ENCODE peak calls at places on chromosomes 16 and 17, in six cellular contexts. F, H, O, A, Y and M are unnamed samples.
A peak's percentile ranks its signal among the peaks of the same experiment; 100 is the strongest.

GRCh38 chr17:58679263-58680037 is 12.4 kb downstream of the TEX14 start:
- DNase-seq in F (peak; percentile 71), H (peak; percentile 86), O (peak; percentile 52), A (peak; percentile 63), Y (peak; percentile 78), M (peak; percentile 89)

GRCh38 chr17:28792877-28793666 is 49.3 kb downstream of the TRAF4 start:
- DNase-seq in F (peak; percentile 16), H (peak; percentile 27), O (peak; percentile 32), A (peak; percentile 17), Y (no peak), M (no peak)

GRCh38 chr17:57735230-57735629 is 9.9 kb downstream of the CCDC182 start:
- DNase-seq in F (no peak), H (no peak), O (no peak), A (no peak), Y (no peak), M (no peak)

GRCh38 chr17:47703191-47703591 is 9.2 kb downstream of the TBKBP1 start:
- DNase-seq in F (no peak), H (no peak), O (no peak), A (no peak), Y (no peak), M (no peak)

GRCh38 chr16:64417711-64418227 is 704.1 kb downstream of the CDH11 start:
- DNase-seq in F (no peak), H (no peak), O (peak; percentile 41), A (no peak), Y (no peak), M (no peak)

GRCh38 chr16:75070055-75070841 is 46.3 kb downstream of the LDHD start:
- DNase-seq in F (no peak), H (peak; percentile 35), O (no peak), A (peak; percentile 39), Y (peak; percentile 98), M (no peak)

GRCh38 chr16:79632289-79632688 is 31.8 kb upstream of the MAF start:
- DNase-seq in F (no peak), H (peak; percentile 19), O (no peak), A (no peak), Y (no peak), M (no peak)

GRCh38 chr16:76729525-76729924 is 452.3 kb downstream of the CNTNAP4 start:
- DNase-seq in F (peak; percentile 7), H (no peak), O (no peak), A (no peak), Y (no peak), M (no peak)

GRCh38 chr17:45316271-45317112 is at the start of gene MAP3K14:
- DNase-seq in F (peak; percentile 56), H (peak; percentile 71), O (peak; percentile 64), A (no peak), Y (peak; percentile 68), M (no peak)

GRCh38 chr17:49514374-49514738 is 19.3 kb downstream of the NGFR start:
- DNase-seq in F (peak; percentile 46), H (no peak), O (no peak), A (peak; percentile 57), Y (peak; percentile 67), M (no peak)

GRCh38 chr16:10949424-10949970 is 5.1 kb downstream of the CLEC16A start:
- DNase-seq in F (no peak), H (peak; percentile 42), O (no peak), A (no peak), Y (no peak), M (peak; percentile 91)

GRCh38 chr17:50337956-50338355 is 8.0 kb upstream of the XYLT2 start:
- DNase-seq in F (no peak), H (no peak), O (peak; percentile 15), A (no peak), Y (no peak), M (no peak)

GRCh38 chr17:45895969-45896793 is 1.8 kb downstream of the MAPT start:
- DNase-seq in F (no peak), H (peak; percentile 45), O (no peak), A (no peak), Y (no peak), M (no peak)

GRCh38 chr17:39979865-39980401 is 674 bp upstream of the PSMD3 start:
- DNase-seq in F (no peak), H (peak; percentile 48), O (peak; percentile 19), A (peak; percentile 82), Y (peak; percentile 48), M (no peak)
- TF ChIP-seq BHLHE40 in F (no peak), H (no peak), O (no peak), A (no peak), Y (no peak), M (no peak)

GRCh38 chr16:28321700-28322411 is 29.5 kb downstream of the SBK1 start:
- DNase-seq in F (peak; percentile 67), H (peak; percentile 38), O (peak; percentile 9), A (peak; percentile 61), Y (peak; percentile 32), M (no peak)
- TF ChIP-seq BHLHE40 in F (no peak), H (no peak), O (no peak), A (no peak), Y (no peak), M (no peak)

GRCh38 chr16:82638095-82638798 is 11.5 kb downstream of the CDH13 start:
- DNase-seq in F (no peak), H (no peak), O (peak; percentile 95), A (no peak), Y (no peak), M (no peak)
- TF ChIP-seq BHLHE40 in F (no peak), H (no peak), O (peak; percentile 38), A (no peak), Y (no peak), M (no peak)

GRCh38 chr17:882827-883585 is 96.6 kb downstream of the NXN start:
- DNase-seq in F (no peak), H (no peak), O (peak; percentile 66), A (no peak), Y (peak; percentile 83), M (no peak)
- TF ChIP-seq BHLHE40 in F (no peak), H (no peak), O (no peak), A (no peak), Y (no peak), M (no peak)

GRCh38 chr16:14303654-14304394 is 232.7 kb downstream of the MRTFB start:
- DNase-seq in F (no peak), H (no peak), O (no peak), A (peak; percentile 34), Y (no peak), M (no peak)

GRCh38 chr16:14307059-14307531 is 236.0 kb downstream of the MRTFB start:
- DNase-seq in F (no peak), H (no peak), O (no peak), A (no peak), Y (no peak), M (no peak)

GRCh38 chr16:14306485-14307058 is 235.5 kb downstream of the MRTFB start:
- DNase-seq in F (no peak), H (no peak), O (no peak), A (no peak), Y (no peak), M (no peak)

GRCh38 chr16:14303182-14303618 is 232.1 kb downstream of the MRTFB start:
- DNase-seq in F (no peak), H (no peak), O (peak; percentile 36), A (peak; percentile 23), Y (no peak), M (no peak)

GRCh38 chr16:14304891-14305459 is 233.9 kb downstream of the MRTFB start:
- DNase-seq in F (no peak), H (no peak), O (no peak), A (no peak), Y (no peak), M (no peak)
- TF ChIP-seq BHLHE40 in F (no peak), H (no peak), O (no peak), A (no peak), Y (no peak), M (no peak)

DNA sequence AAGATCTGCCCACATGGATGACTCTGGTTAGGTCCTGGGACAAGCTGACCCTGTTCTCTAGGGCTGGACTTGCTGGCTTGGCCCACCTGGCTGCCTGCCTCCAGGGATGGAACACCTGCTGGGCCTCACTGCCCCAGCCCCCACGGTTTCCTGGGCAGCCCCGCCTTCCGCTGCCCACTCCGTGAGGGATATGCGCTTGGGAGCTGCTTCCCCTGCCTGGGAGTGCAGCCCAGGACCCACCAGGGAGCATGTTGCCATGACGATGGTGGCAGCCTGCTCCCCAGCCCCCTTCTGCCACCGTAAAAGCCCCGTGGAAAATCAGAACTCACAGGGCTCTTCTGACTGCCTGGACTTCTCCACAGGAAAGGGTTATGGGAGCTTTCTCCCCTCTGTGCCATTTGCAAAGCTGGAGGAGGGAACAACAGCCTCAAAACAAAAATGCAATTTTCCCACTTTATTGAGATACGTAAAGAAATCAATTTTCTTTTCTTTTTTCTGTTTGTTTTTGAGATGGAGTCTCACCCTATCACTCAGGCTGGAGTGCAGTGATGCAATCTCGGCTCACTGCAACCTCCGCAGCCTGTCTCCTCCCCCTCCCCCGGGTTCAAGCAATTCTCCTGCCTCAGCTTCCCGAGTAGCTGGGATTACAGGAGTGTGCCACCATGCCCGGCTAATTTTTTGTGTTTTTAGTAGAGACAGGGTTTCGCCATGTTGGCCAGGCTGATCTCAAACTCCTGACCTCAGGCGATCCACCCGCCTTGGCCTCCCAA is 18.0 kb upstream of the GAS7 start:
- DNase-seq in F (no peak), H (no peak), O (no peak), A (no peak), Y (no peak), M (no peak)
- TF ChIP-seq BHLHE40 in F (no peak), H (no peak), O (no peak), A (no peak), Y (no peak), M (no peak)

GRCh38 chr17:36849871-36850348 is 87.4 kb upstream of the LHX1 start:
- DNase-seq in F (peak; percentile 14), H (peak; percentile 43), O (peak; percentile 63), A (peak; percentile 56), Y (no peak), M (peak; percentile 49)
- TF ChIP-seq BHLHE40 in F (no peak), H (peak; percentile 69), O (peak; percentile 93), A (peak; percentile 92), Y (no peak), M (peak; percentile 95)